ENCODE peak calls at places on chromosomes 13 and 19, in nine cellular contexts. One of them, this sample, is unnamed.

GRCh38 chr19:13441810-13442512 is 64.3 kb downstream of the CACNA1A start:
- DNase-seq in left cardiac atrium: peak
- DNase-seq in uterus: no peak
- DNase-seq in neuronal stem cell: peak
- DNase-seq in stimulated activated CD8-positive, alpha-beta memory T cell treated with anti-CD3 and anti-CD28 coated beads, Interleukin-4, amount 100 ng/mL, for 24 hours: no peak
- DNase-seq in NCI-H2227 treated with DMSO at 0.1 percent for 48 hours: no peak
- DNase-seq in AG08396: peak
- DNase-seq in tibial nerve: no peak
- DNase-seq in stimulated activated CD4-positive, alpha-beta T cell treated with anti-CD3 and anti-CD28 coated beads, Interleukin-1b, Interleukin-23, amount 100 ng/mL, for 1 hour: no peak
- DNase-seq in this sample: peak

GRCh38 chr13:43744630-43745029 is 42.1 kb downstream of the ENOX1 start:
- DNase-seq in stimulated activated CD8-positive, alpha-beta memory T cell treated with anti-CD3 and anti-CD28 coated beads, Interleukin-4, amount 100 ng/mL, for 24 hours: no peak
- DNase-seq in neuronal stem cell: no peak
- DNase-seq in left cardiac atrium: no peak
- DNase-seq in tibial nerve: no peak
- DNase-seq in stimulated activated CD4-positive, alpha-beta T cell treated with anti-CD3 and anti-CD28 coated beads, Interleukin-1b, Interleukin-23, amount 100 ng/mL, for 1 hour: no peak
- DNase-seq in uterus: no peak
- DNase-seq in AG08396: no peak
- DNase-seq in NCI-H2227 treated with DMSO at 0.1 percent for 48 hours: no peak
- DNase-seq in this sample: no peak

GRCh38 chr13:24097064-24097463 is 63.5 kb upstream of the SPATA13 start:
- DNase-seq in stimulated activated CD8-positive, alpha-beta memory T cell treated with anti-CD3 and anti-CD28 coated beads, Interleukin-4, amount 100 ng/mL, for 24 hours: peak
- DNase-seq in stimulated activated CD4-positive, alpha-beta T cell treated with anti-CD3 and anti-CD28 coated beads, Interleukin-1b, Interleukin-23, amount 100 ng/mL, for 1 hour: peak
- DNase-seq in AG08396: peak
- DNase-seq in uterus: no peak
- DNase-seq in left cardiac atrium: no peak
- DNase-seq in neuronal stem cell: no peak
- DNase-seq in tibial nerve: no peak
- DNase-seq in NCI-H2227 treated with DMSO at 0.1 percent for 48 hours: no peak
- DNase-seq in this sample: no peak

GRCh38 chr19:4981681-4981958 is 12.7 kb downstream of the KDM4B start:
- DNase-seq in tibial nerve: no peak
- DNase-seq in stimulated activated CD4-positive, alpha-beta T cell treated with anti-CD3 and anti-CD28 coated beads, Interleukin-1b, Interleukin-23, amount 100 ng/mL, for 1 hour: no peak
- DNase-seq in left cardiac atrium: no peak
- DNase-seq in NCI-H2227 treated with DMSO at 0.1 percent for 48 hours: no peak
- DNase-seq in uterus: no peak
- DNase-seq in neuronal stem cell: no peak
- DNase-seq in AG08396: no peak
- DNase-seq in stimulated activated CD8-positive, alpha-beta memory T cell treated with anti-CD3 and anti-CD28 coated beads, Interleukin-4, amount 100 ng/mL, for 24 hours: no peak
- DNase-seq in this sample: no peak

GRCh38 chr13:60759499-60759898 is 362.5 kb downstream of the TDRD3 start:
- DNase-seq in neuronal stem cell: peak
- DNase-seq in tibial nerve: no peak
- DNase-seq in stimulated activated CD8-positive, alpha-beta memory T cell treated with anti-CD3 and anti-CD28 coated beads, Interleukin-4, amount 100 ng/mL, for 24 hours: no peak
- DNase-seq in left cardiac atrium: no peak
- DNase-seq in AG08396: no peak
- DNase-seq in NCI-H2227 treated with DMSO at 0.1 percent for 48 hours: no peak
- DNase-seq in stimulated activated CD4-positive, alpha-beta T cell treated with anti-CD3 and anti-CD28 coated beads, Interleukin-1b, Interleukin-23, amount 100 ng/mL, for 1 hour: no peak
- DNase-seq in uterus: no peak
- DNase-seq in this sample: no peak

GRCh38 chr13:104759069-104759468 is 1692.9 kb upstream of the SLC10A2 start:
- DNase-seq in NCI-H2227 treated with DMSO at 0.1 percent for 48 hours: no peak
- DNase-seq in left cardiac atrium: no peak
- DNase-seq in stimulated activated CD4-positive, alpha-beta T cell treated with anti-CD3 and anti-CD28 coated beads, Interleukin-1b, Interleukin-23, amount 100 ng/mL, for 1 hour: no peak
- DNase-seq in stimulated activated CD8-positive, alpha-beta memory T cell treated with anti-CD3 and anti-CD28 coated beads, Interleukin-4, amount 100 ng/mL, for 24 hours: no peak
- DNase-seq in AG08396: no peak
- DNase-seq in uterus: no peak
- DNase-seq in tibial nerve: no peak
- DNase-seq in neuronal stem cell: no peak
- DNase-seq in this sample: no peak

GRCh38 chr13:96090240-96091101 is 564 bp downstream of the HS6ST3 start:
- DNase-seq in neuronal stem cell: peak
- DNase-seq in AG08396: peak
- DNase-seq in left cardiac atrium: peak
- DNase-seq in uterus: peak
- DNase-seq in stimulated activated CD4-positive, alpha-beta T cell treated with anti-CD3 and anti-CD28 coated beads, Interleukin-1b, Interleukin-23, amount 100 ng/mL, for 1 hour: no peak
- DNase-seq in stimulated activated CD8-positive, alpha-beta memory T cell treated with anti-CD3 and anti-CD28 coated beads, Interleukin-4, amount 100 ng/mL, for 24 hours: no peak
- DNase-seq in NCI-H2227 treated with DMSO at 0.1 percent for 48 hours: no peak
- DNase-seq in tibial nerve: no peak
- DNase-seq in this sample: no peak

GRCh38 chr19:1318678-1319471 is 33.2 kb downstream of the EFNA2 start:
- DNase-seq in neuronal stem cell: no peak
- DNase-seq in AG08396: no peak
- DNase-seq in stimulated activated CD4-positive, alpha-beta T cell treated with anti-CD3 and anti-CD28 coated beads, Interleukin-1b, Interleukin-23, amount 100 ng/mL, for 1 hour: no peak
- DNase-seq in tibial nerve: no peak
- DNase-seq in uterus: no peak
- DNase-seq in stimulated activated CD8-positive, alpha-beta memory T cell treated with anti-CD3 and anti-CD28 coated beads, Interleukin-4, amount 100 ng/mL, for 24 hours: no peak
- DNase-seq in left cardiac atrium: no peak
- DNase-seq in NCI-H2227 treated with DMSO at 0.1 percent for 48 hours: no peak
- DNase-seq in this sample: no peak

GRCh38 chr19:46574533-46574932 is 26.6 kb upstream of the CALM3 start:
- DNase-seq in stimulated activated CD4-positive, alpha-beta T cell treated with anti-CD3 and anti-CD28 coated beads, Interleukin-1b, Interleukin-23, amount 100 ng/mL, for 1 hour: peak
- DNase-seq in NCI-H2227 treated with DMSO at 0.1 percent for 48 hours: peak
- DNase-seq in neuronal stem cell: no peak
- DNase-seq in uterus: no peak
- DNase-seq in stimulated activated CD8-positive, alpha-beta memory T cell treated with anti-CD3 and anti-CD28 coated beads, Interleukin-4, amount 100 ng/mL, for 24 hours: peak
- DNase-seq in left cardiac atrium: no peak
- DNase-seq in tibial nerve: no peak
- DNase-seq in AG08396: no peak
- DNase-seq in this sample: no peak

GRCh38 chr13:50592412-50593145 is 250.9 kb downstream of the DLEU7 start:
- DNase-seq in NCI-H2227 treated with DMSO at 0.1 percent for 48 hours: no peak
- DNase-seq in tibial nerve: no peak
- DNase-seq in left cardiac atrium: no peak
- DNase-seq in AG08396: no peak
- DNase-seq in stimulated activated CD8-positive, alpha-beta memory T cell treated with anti-CD3 and anti-CD28 coated beads, Interleukin-4, amount 100 ng/mL, for 24 hours: no peak
- DNase-seq in uterus: no peak
- DNase-seq in neuronal stem cell: no peak
- DNase-seq in stimulated activated CD4-positive, alpha-beta T cell treated with anti-CD3 and anti-CD28 coated beads, Interleukin-1b, Interleukin-23, amount 100 ng/mL, for 1 hour: no peak
- DNase-seq in this sample: no peak

GRCh38 chr13:101058841-101059240 is 357.5 kb downstream of the NALCN start:
- DNase-seq in tibial nerve: no peak
- DNase-seq in stimulated activated CD8-positive, alpha-beta memory T cell treated with anti-CD3 and anti-CD28 coated beads, Interleukin-4, amount 100 ng/mL, for 24 hours: no peak
- DNase-seq in uterus: no peak
- DNase-seq in AG08396: no peak
- DNase-seq in NCI-H2227 treated with DMSO at 0.1 percent for 48 hours: no peak
- DNase-seq in stimulated activated CD4-positive, alpha-beta T cell treated with anti-CD3 and anti-CD28 coated beads, Interleukin-1b, Interleukin-23, amount 100 ng/mL, for 1 hour: no peak
- DNase-seq in left cardiac atrium: no peak
- DNase-seq in neuronal stem cell: no peak
- DNase-seq in this sample: no peak

GRCh38 chr19:5293607-5294089 is 47.0 kb downstream of the PTPRS start:
- DNase-seq in tibial nerve: no peak
- DNase-seq in AG08396: peak
- DNase-seq in left cardiac atrium: peak
- DNase-seq in uterus: peak
- DNase-seq in stimulated activated CD8-positive, alpha-beta memory T cell treated with anti-CD3 and anti-CD28 coated beads, Interleukin-4, amount 100 ng/mL, for 24 hours: peak
- DNase-seq in stimulated activated CD4-positive, alpha-beta T cell treated with anti-CD3 and anti-CD28 coated beads, Interleukin-1b, Interleukin-23, amount 100 ng/mL, for 1 hour: no peak
- DNase-seq in NCI-H2227 treated with DMSO at 0.1 percent for 48 hours: peak
- DNase-seq in neuronal stem cell: peak
- DNase-seq in this sample: no peak

GRCh38 chr19:17196610-17197009 is 18.5 kb upstream of the USE1 start:
- DNase-seq in stimulated activated CD8-positive, alpha-beta memory T cell treated with anti-CD3 and anti-CD28 coated beads, Interleukin-4, amount 100 ng/mL, for 24 hours: no peak
- DNase-seq in AG08396: no peak
- DNase-seq in stimulated activated CD4-positive, alpha-beta T cell treated with anti-CD3 and anti-CD28 coated beads, Interleukin-1b, Interleukin-23, amount 100 ng/mL, for 1 hour: no peak
- DNase-seq in neuronal stem cell: no peak
- DNase-seq in uterus: no peak
- DNase-seq in left cardiac atrium: no peak
- DNase-seq in NCI-H2227 treated with DMSO at 0.1 percent for 48 hours: no peak
- DNase-seq in tibial nerve: no peak
- DNase-seq in this sample: no peak

GRCh38 chr13:24348797-24349515 is 39.6 kb downstream of the C1QTNF9 start:
- DNase-seq in stimulated activated CD4-positive, alpha-beta T cell treated with anti-CD3 and anti-CD28 coated beads, Interleukin-1b, Interleukin-23, amount 100 ng/mL, for 1 hour: no peak
- DNase-seq in stimulated activated CD8-positive, alpha-beta memory T cell treated with anti-CD3 and anti-CD28 coated beads, Interleukin-4, amount 100 ng/mL, for 24 hours: no peak
- DNase-seq in NCI-H2227 treated with DMSO at 0.1 percent for 48 hours: no peak
- DNase-seq in uterus: no peak
- DNase-seq in left cardiac atrium: no peak
- DNase-seq in neuronal stem cell: no peak
- DNase-seq in AG08396: no peak
- DNase-seq in tibial nerve: no peak
- DNase-seq in this sample: no peak

This sample was measured in heart right ventricle.